ENCODE peak calls at places on chromosome 11, in nine cellular contexts. E is GM12878, Y is HCT116, C is H1, Z is esophagus muscularis mucosa, B is stomach, M is upper lobe of left lung, F is endothelial cell of umbilical vein, W is K562. V is an unnamed sample.

GRCh38 chr11:113874096-113874919 is 1.1 kb downstream of the USP28 start:
- DNase-seq in B (no peak), E (no peak), Y (no peak), Z (no peak), W (no peak), F (no peak), C (no peak), M (no peak), V (no peak)

GRCh38 chr11:114586797-114587196 is 8.8 kb downstream of the NXPE4 start:
- DNase-seq in B (no peak), W (no peak), M (no peak), E (no peak), Z (no peak), Y (no peak), C (no peak), F (no peak), V (no peak)

GRCh38 chr11:64743591-64744543 is at the start of gene RASGRP2:
- DNase-seq in W (peak), C (peak), B (peak), Y (no peak), F (peak), M (peak), Z (no peak), E (no peak), V (peak)

GRCh38 chr11:77173494-77173893 is 45.4 kb downstream of the MYO7A start:
- DNase-seq in W (no peak), Y (no peak), Z (no peak), B (no peak), F (peak), E (no peak), M (no peak), C (no peak), V (no peak)

GRCh38 chr11:17703951-17704350 is 15.4 kb upstream of the MYOD1 start:
- DNase-seq in F (peak), B (no peak), W (peak), C (no peak), E (peak), M (no peak), Z (no peak), Y (peak), V (no peak)

GRCh38 chr11:77395460-77396175 is 78.3 kb downstream of the PAK1 start:
- DNase-seq in F (no peak), B (no peak), W (no peak), M (no peak), E (no peak), C (no peak), Z (no peak), Y (no peak), V (no peak)

GRCh38 chr11:61869636-61870428 is 21.5 kb downstream of the FADS3 start:
- DNase-seq in M (no peak), Y (no peak), W (peak), C (peak), E (no peak), Z (no peak), B (no peak), F (no peak), V (no peak)

GRCh38 chr11:37973926-37974325 is 1375.9 kb upstream of the RAG2 start:
- DNase-seq in E (no peak), Z (no peak), W (no peak), C (no peak), B (no peak), F (peak), Y (no peak), M (no peak), V (no peak)

GRCh38 chr11:124301482-124301881 is 12.3 kb downstream of the OR8D1 start:
- DNase-seq in M (no peak), W (no peak), B (no peak), F (peak), Y (no peak), E (no peak), Z (no peak), C (no peak), V (no peak)

GRCh38 chr11:76077575-76078150 is 128.6 kb downstream of the WNT11 start:
- DNase-seq in Z (no peak), F (peak), W (no peak), E (no peak), C (no peak), M (no peak), B (no peak), Y (no peak), V (no peak)

GRCh38 chr11:1923201-1923956 is 3.9 kb downstream of the TNNT3 start:
- DNase-seq in W (no peak), Y (no peak), C (no peak), F (no peak), B (no peak), Z (no peak), M (peak), E (no peak), V (peak)

DNA sequence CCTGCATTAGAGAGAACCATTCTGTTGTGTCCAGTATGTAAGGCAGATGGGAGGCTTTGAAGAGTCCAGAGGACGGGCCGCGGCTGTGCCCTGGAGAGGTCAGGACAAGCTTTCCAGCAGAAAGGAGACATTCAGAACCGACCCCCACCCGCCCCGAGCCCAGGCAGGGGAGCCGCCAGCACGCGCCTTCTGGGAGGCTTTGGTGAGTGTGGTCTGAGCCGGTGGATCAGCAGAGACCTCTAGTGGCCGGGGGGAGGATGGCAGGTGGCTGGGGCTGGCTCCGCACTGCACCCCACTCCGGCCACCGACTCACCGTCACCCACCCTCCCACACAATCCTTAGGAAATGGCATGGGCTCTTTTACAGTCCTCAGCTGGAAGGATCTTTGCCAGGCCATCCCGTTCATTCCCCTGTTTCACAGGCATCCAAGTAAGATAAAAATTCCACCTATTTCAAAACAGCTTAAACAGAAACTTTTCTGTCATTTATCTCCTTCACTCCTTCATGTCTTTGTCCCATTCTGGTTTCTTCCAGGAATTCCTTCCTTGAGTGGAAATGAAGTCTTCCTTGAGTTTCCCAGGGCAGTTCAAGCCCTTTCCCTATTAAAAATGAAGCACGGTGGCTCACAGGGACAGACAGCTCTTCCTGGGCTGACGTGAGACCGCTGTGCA is 91.1 kb downstream of the FEZ1 start:
- DNase-seq in F (peak), W (peak), Z (no peak), M (peak), E (no peak), B (peak), C (peak), Y (peak), V (peak)
- H3K4me3 ChIP-seq in F (no peak), W (no peak), Z (no peak), M (no peak), E (no peak), B (no peak), C (no peak), Y (no peak), V (no peak)

GRCh38 chr11:34623463-34623862 is 2.6 kb downstream of the EHF start:
- DNase-seq in E (no peak), W (no peak), M (no peak), C (no peak), B (no peak), Z (no peak), Y (no peak), F (no peak), V (no peak)

GRCh38 chr11:34621876-34622275 is 983 bp downstream of the EHF start:
- DNase-seq in E (no peak), F (no peak), W (no peak), B (no peak), M (no peak), Y (no peak), Z (no peak), C (no peak), V (no peak)

GRCh38 chr11:34625576-34625975 is 4.7 kb downstream of the EHF start:
- DNase-seq in F (no peak), C (no peak), E (no peak), B (no peak), W (no peak), Z (no peak), Y (no peak), M (no peak), V (no peak)

GRCh38 chr11:34626393-34626792 is 5.5 kb downstream of the EHF start:
- DNase-seq in Z (no peak), Y (no peak), F (no peak), E (no peak), B (no peak), M (no peak), W (no peak), C (no peak), V (no peak)

DNA sequence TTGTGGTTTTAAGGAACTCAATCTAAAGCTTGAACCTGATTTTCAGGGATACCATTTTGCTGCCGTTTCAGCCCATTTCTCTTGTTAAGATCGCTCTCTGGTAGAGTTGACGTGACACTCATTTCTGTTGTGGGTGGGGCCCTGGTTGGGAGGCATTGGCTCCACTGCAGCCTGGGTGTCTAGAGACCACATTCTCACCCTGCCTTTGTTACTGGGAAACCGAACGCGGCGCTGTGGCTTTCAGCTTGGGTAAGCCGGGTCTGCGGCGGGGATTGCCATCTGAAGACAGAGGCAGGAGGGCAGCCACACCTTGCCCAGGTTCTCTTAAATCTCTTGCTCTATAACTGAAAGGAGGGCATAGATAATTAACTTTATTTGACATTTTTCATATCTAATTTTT is 3.2 kb downstream of the EHF start:
- DNase-seq in W (no peak), Z (no peak), M (peak), Y (no peak), B (peak), C (no peak), F (no peak), E (peak), V (peak)
- TF ChIP-seq POLR2A in W (no peak), Z (no peak), M (no peak), Y (no peak), B (no peak), C (no peak), F (no peak), E (no peak), V (no peak)

GRCh38 chr11:9796854-9797253 is 133.0 kb downstream of the SWAP70 start:
- DNase-seq in M (no peak), B (no peak), Z (no peak), Y (no peak), E (no peak), F (no peak), C (no peak), W (no peak), V (no peak)
- TF ChIP-seq POLR2AphosphoS5 in M (no peak), B (no peak), Z (no peak), Y (no peak), E (no peak), F (no peak), C (no peak), W (no peak), V (no peak)

DNA sequence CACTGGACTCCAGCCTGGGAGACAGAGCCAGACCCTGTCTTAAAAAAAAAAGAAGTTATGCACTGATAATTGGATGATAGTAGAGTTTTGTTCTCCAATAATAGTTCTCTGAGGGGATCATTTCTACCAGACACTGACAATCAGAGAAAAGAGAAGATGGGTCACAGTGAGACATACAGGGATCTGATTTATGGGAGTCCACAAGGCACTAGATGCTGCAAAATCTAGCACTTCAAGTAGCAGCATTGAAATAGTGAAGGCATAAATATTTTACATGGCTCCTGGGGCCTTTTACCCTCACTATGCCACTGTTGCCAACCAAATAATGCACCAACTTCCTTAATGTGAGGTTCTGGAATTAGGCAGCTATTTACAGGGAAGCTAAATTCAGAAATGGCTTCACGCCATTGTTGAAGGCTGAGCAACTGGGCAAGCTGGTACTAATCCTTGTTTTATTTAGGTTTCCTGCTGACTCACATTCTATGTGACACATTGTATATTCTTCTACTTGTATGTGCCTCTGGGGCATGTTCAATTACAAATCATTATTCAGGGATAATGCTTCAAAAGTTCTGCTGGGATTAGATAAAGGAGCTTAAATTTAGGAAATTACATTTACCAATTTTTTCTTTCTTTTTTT is 38.2 kb upstream of the ABTB2 start:
- DNase-seq in B (no peak), F (peak), M (no peak), Y (no peak), W (no peak), Z (no peak), E (no peak), C (no peak), V (no peak)
- H3K4me3 ChIP-seq in B (no peak), F (no peak), M (no peak), Y (no peak), W (no peak), Z (no peak), E (no peak), C (no peak), V (no peak)